ENCODE peak calls at places on chromosome 20, in five cellular contexts. P is effector CD4-positive, alpha-beta T cell; F is stimulated activated naive CD8-positive, alpha-beta T cell treated with anti-CD3 and anti-CD28 coated beads, Interleukin-15, Interleukin-2, amounts not matched to agents 100 U/mL and 50 U/mL, for 24 hours; H is activated T-cell treated with anti-CD3 and anti-CD28 coated beads, Interleukin-2, amount 50 U/mL, for 72 hours; D is left cardiac atrium. N is an unnamed sample.

GRCh38 chr20:49659096-49659495 is 54.6 kb downstream of the B4GALT5 start:
- DNase-seq in H (no peak), P (no peak), D (no peak), F (no peak), N (no peak)

GRCh38 chr20:36856691-36857635 is 19.0 kb upstream of the TLDC2 start:
- DNase-seq in D (no peak), H (peak), P (no peak), F (peak), N (peak)

GRCh38 chr20:62717933-62718332 is 9.3 kb downstream of the NTSR1 start:
- DNase-seq in D (no peak), H (no peak), F (no peak), P (no peak), N (no peak)

GRCh38 chr20:13111249-13111911 is 102.6 kb downstream of the SPTLC3 start:
- DNase-seq in F (no peak), P (no peak), D (no peak), H (no peak), N (no peak)

GRCh38 chr20:10610266-10610665 is 63.5 kb downstream of the JAG1 start:
- DNase-seq in P (no peak), F (no peak), H (no peak), D (no peak), N (no peak)

GRCh38 chr20:53598140-53599038 is 4.8 kb upstream of the ZNF217 start:
- DNase-seq in D (peak), F (no peak), P (no peak), H (no peak), N (peak)

GRCh38 chr20:10679269-10679668 is 5.5 kb upstream of the JAG1 start:
- DNase-seq in H (no peak), F (no peak), D (no peak), P (no peak), N (no peak)

GRCh38 chr20:63212792-63213191 is 3.1 kb downstream of the YTHDF1 start:
- DNase-seq in F (no peak), D (no peak), P (no peak), H (no peak), N (no peak)

GRCh38 chr20:18729426-18729825 is 84.2 kb upstream of the SCP2D1 start:
- DNase-seq in D (no peak), P (no peak), H (no peak), F (no peak), N (no peak)

GRCh38 chr20:9615766-9616454 is 101.5 kb downstream of the LAMP5 start:
- DNase-seq in P (no peak), H (no peak), F (no peak), D (no peak), N (no peak)

GRCh38 chr20:38228436-38228835 is 32.1 kb downstream of the KIAA1755 start:
- DNase-seq in H (no peak), F (no peak), P (no peak), D (no peak), N (no peak)

GRCh38 chr20:34771680-34772081 is 53.8 kb downstream of the NCOA6 start:
- DNase-seq in H (no peak), P (no peak), D (no peak), F (no peak), N (no peak)

GRCh38 chr20:37251836-37252477 is 9.7 kb downstream of the GHRH start:
- DNase-seq in D (no peak), F (no peak), H (no peak), P (no peak), N (no peak)

GRCh38 chr20:62476074-62476838 is 461 bp upstream of the GATA5 start:
- DNase-seq in F (no peak), P (no peak), H (no peak), D (peak), N (no peak)

GRCh38 chr20:23920936-23921335 is 41.4 kb upstream of the CST5 start:
- DNase-seq in H (no peak), F (no peak), P (no peak), D (no peak), N (no peak)

GRCh38 chr20:47164076-47164634 is 192.3 kb downstream of the ZMYND8 start:
- DNase-seq in F (no peak), P (no peak), D (no peak), H (no peak), N (no peak)

GRCh38 chr20:47784599-47785320 is 521 bp downstream of the SULF2 start:
- DNase-seq in H (no peak), D (peak), F (no peak), P (no peak), N (no peak)

GRCh38 chr20:46810442-46811327 is 84.0 kb upstream of the EYA2 start:
- DNase-seq in H (no peak), D (no peak), F (no peak), P (no peak), N (no peak)

GRCh38 chr20:58555078-58555765 is 40.0 kb upstream of the APCDD1L start:
- DNase-seq in H (no peak), D (no peak), P (no peak), F (no peak), N (no peak)

GRCh38 chr20:5369622-5370021 is 52.9 kb upstream of the PROKR2 start:
- DNase-seq in F (no peak), D (no peak), P (no peak), H (no peak), N (no peak)

GRCh38 chr20:40265872-40266533 is 423.0 kb downstream of the MAFB start:
- DNase-seq in D (no peak), P (no peak), H (no peak), F (peak), N (no peak)

GRCh38 chr20:49475292-49475691 is 7.2 kb downstream of the KCNB1 start:
- DNase-seq in F (no peak), P (no peak), D (no peak), H (no peak), N (no peak)

GRCh38 chr20:57392512-57393271 is 1.5 kb downstream of the RBM38 start:
- DNase-seq in H (peak), D (peak), F (peak), P (peak), N (peak)

GRCh38 chr20:40449144-40449543 is 239.9 kb downstream of the MAFB start:
- DNase-seq in P (no peak), F (no peak), D (no peak), H (no peak), N (no peak)

GRCh38 chr20:58714923-58715708 is 22.5 kb downstream of the NPEPL1 start:
- DNase-seq in F (no peak), H (no peak), P (no peak), D (no peak), N (no peak)